ENCODE peak calls at places on chromosomes 6 and 20, in five cellular contexts. G is upper lobe of right lung, J is transverse colon, O is fibroblast of lung, B is thoracic aorta. X is an unnamed sample.

GRCh38 chr6:122647765-122648164 is 37.6 kb downstream of the PKIB start:
- DNase-seq in B (no peak), O (peak; percentile 46), G (no peak), J (no peak), X (no peak)

GRCh38 chr20:32017711-32018251 is 7.5 kb downstream of the CCM2L start:
- DNase-seq in J (peak; percentile 54), B (no peak), O (no peak), G (peak; percentile 78), X (peak; percentile 21)

GRCh38 chr20:44572551-44573500 is 9.6 kb upstream of the PKIG start:
- DNase-seq in G (no peak), J (peak; percentile 24), O (peak; percentile 94), B (no peak), X (no peak)

GRCh38 chr6:169801396-169802160 is 50.2 kb downstream of the ERMARD start:
- DNase-seq in G (no peak), J (no peak), O (no peak), B (no peak), X (no peak)

GRCh38 chr6:45479834-45480696 is 102.3 kb upstream of the SUPT3H start:
- DNase-seq in O (peak; percentile 81), J (no peak), B (no peak), G (no peak), X (no peak)

GRCh38 chr20:9518776-9519175 is 4.4 kb downstream of the LAMP5 start:
- DNase-seq in O (no peak), B (no peak), J (no peak), G (no peak), X (no peak)

GRCh38 chr6:142361765-142362540 is 60.1 kb downstream of the ADGRG6 start:
- DNase-seq in O (peak; percentile 74), J (no peak), G (no peak), B (no peak), X (no peak)

GRCh38 chr20:33650111-33650752 is 11.9 kb upstream of the C20orf144 start:
- DNase-seq in J (no peak), O (no peak), G (no peak), B (no peak), X (no peak)

GRCh38 chr6:167933847-167934246 is 63.6 kb upstream of the KIF25 start:
- DNase-seq in O (no peak), J (no peak), G (no peak), B (no peak), X (no peak)

GRCh38 chr6:55023231-55023630 is 151.1 kb upstream of the HCRTR2 start:
- DNase-seq in O (no peak), J (no peak), G (no peak), B (no peak), X (no peak)

GRCh38 chr20:4026093-4026601 is 10.8 kb upstream of the RNF24 start:
- DNase-seq in J (no peak), B (no peak), G (no peak), O (peak; percentile 84), X (no peak)

GRCh38 chr6:46044876-46045617 is 29.4 kb upstream of the CLIC5 start:
- DNase-seq in G (no peak), J (no peak), O (peak; percentile 89), B (peak; percentile 24), X (no peak)

GRCh38 chr6:8529250-8529649 is 93.9 kb upstream of the SLC35B3 start:
- DNase-seq in G (no peak), O (no peak), B (no peak), J (no peak), X (no peak)

GRCh38 chr6:138590796-138591709 is 91.8 kb upstream of the NHSL1 start:
- DNase-seq in J (peak; percentile 74), B (no peak), O (peak; percentile 64), G (no peak), X (no peak)

GRCh38 chr20:31806564-31807355 is 12.4 kb upstream of the MYLK2 start:
- DNase-seq in O (peak; percentile 37), B (no peak), G (no peak), J (no peak), X (no peak)

GRCh38 chr6:42136508-42137191 is 5.8 kb downstream of the C6orf132 start:
- DNase-seq in B (no peak), O (peak; percentile 91), G (no peak), J (peak; percentile 40), X (peak; percentile 15)

GRCh38 chr6:85347787-85348186 is 102.1 kb upstream of the NT5E start:
- DNase-seq in B (no peak), J (no peak), G (no peak), O (no peak), X (no peak)

GRCh38 chr20:25249198-25249931 is 1.5 kb downstream of the PYGB start:
- DNase-seq in J (peak; percentile 2), O (peak; percentile 25), G (no peak), B (no peak), X (no peak)
- TF ChIP-seq CTCF in J (no peak), O (peak; percentile 3), G (no peak), B (no peak), X (no peak)

GRCh38 chr20:40980828-40981310 is 47.8 kb upstream of the TOP1 start:
- DNase-seq in B (no peak), J (no peak), G (no peak), O (no peak), X (no peak)

GRCh38 chr20:40979247-40979646 is 49.4 kb upstream of the TOP1 start:
- DNase-seq in O (no peak), J (no peak), G (no peak), B (no peak), X (no peak)

GRCh38 chr20:40982415-40983145 is 46.0 kb upstream of the TOP1 start:
- DNase-seq in J (no peak), G (no peak), O (no peak), B (no peak), X (no peak)

GRCh38 chr20:40978761-40979160 is 49.9 kb upstream of the TOP1 start:
- DNase-seq in G (no peak), B (no peak), O (no peak), J (no peak), X (no peak)

DNA sequence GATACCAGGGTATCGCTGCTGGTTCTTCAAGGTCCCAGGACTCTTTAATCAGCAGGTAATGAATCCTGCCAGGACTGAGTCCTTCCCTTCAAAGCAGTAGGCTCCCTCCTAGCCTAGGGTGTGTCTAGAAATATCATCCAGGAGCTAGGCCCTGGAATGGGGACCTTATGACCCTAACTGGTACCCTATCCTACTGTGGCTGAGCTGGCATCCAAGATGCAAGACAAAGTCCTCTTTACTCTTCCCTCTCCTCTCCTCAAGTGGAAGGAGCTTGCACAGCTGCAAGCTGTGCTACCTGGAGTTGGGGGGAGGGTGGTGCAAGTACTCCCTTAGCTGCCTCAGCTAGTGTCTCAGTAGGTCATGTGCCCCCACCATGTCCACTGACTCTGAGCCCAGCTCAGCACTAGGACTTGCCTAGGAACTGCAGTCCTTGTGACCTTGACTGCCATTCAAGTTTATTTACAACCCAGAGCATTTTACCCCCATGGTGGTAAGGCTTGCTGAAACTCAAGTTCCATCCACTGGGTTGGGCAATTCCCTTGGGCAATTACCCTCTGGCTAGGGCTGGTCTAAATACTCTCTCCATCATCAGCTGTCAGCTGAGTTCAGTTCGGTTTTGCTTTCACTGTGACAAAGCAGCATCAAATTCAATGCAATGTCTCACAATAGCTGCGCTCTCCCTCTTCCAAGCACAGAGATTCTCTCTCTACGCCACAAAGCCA is 48.4 kb upstream of the TOP1 start:
- DNase-seq in O (no peak), B (no peak), G (no peak), J (no peak), X (no peak)
- H3K27ac ChIP-seq in O (no peak overlapping the region), B (no peak overlapping the region), G (no peak overlapping the region), J (no peak overlapping the region), X (no peak overlapping the region)

GRCh38 chr20:59632426-59633113 is 28.2 kb downstream of the PHACTR3 start:
- DNase-seq in O (no peak), B (no peak), G (no peak), J (no peak), X (no peak)

GRCh38 chr20:59633646-59634045 is 29.3 kb downstream of the PHACTR3 start:
- DNase-seq in G (no peak), B (no peak), J (no peak), O (no peak), X (no peak)

GRCh38 chr20:59631751-59632380 is 27.5 kb downstream of the PHACTR3 start:
- DNase-seq in G (no peak), B (no peak), O (no peak), J (no peak), X (no peak)

GRCh38 chr20:59636791-59637370 is 32.5 kb downstream of the PHACTR3 start:
- DNase-seq in J (no peak), O (no peak), B (no peak), G (no peak), X (no peak)

GRCh38 chr20:59634435-59635005 is 30.2 kb downstream of the PHACTR3 start:
- DNase-seq in O (no peak), G (no peak), B (no peak), J (no peak), X (no peak)
- TF ChIP-seq CTCF in O (no peak), G (no peak), B (no peak), J (no peak), X (no peak)

GRCh38 chr6:80005406-80005805 is 957 bp downstream of the TTK start:
- DNase-seq in O (no peak), B (no peak), J (no peak), G (no peak), X (no peak)
- H3K27ac ChIP-seq in O (no peak overlapping the region), B (no peak overlapping the region), J (no peak overlapping the region), G (no peak overlapping the region), X (no peak overlapping the region)

GRCh38 chr6:154709621-154710020 is 23.6 kb upstream of the SCAF8 start:
- DNase-seq in O (no peak), G (no peak), B (no peak), J (no peak), X (no peak)

GRCh38 chr6:154706389-154706788 is 26.8 kb upstream of the SCAF8 start:
- DNase-seq in G (no peak), O (no peak), J (no peak), B (no peak), X (no peak)

GRCh38 chr6:154710689-154711088 is 22.5 kb upstream of the SCAF8 start:
- DNase-seq in O (no peak), J (no peak), B (no peak), G (no peak), X (no peak)

GRCh38 chr6:154703094-154703493 is 30.1 kb upstream of the SCAF8 start:
- DNase-seq in J (no peak), B (no peak), O (no peak), G (no peak), X (no peak)

DNA sequence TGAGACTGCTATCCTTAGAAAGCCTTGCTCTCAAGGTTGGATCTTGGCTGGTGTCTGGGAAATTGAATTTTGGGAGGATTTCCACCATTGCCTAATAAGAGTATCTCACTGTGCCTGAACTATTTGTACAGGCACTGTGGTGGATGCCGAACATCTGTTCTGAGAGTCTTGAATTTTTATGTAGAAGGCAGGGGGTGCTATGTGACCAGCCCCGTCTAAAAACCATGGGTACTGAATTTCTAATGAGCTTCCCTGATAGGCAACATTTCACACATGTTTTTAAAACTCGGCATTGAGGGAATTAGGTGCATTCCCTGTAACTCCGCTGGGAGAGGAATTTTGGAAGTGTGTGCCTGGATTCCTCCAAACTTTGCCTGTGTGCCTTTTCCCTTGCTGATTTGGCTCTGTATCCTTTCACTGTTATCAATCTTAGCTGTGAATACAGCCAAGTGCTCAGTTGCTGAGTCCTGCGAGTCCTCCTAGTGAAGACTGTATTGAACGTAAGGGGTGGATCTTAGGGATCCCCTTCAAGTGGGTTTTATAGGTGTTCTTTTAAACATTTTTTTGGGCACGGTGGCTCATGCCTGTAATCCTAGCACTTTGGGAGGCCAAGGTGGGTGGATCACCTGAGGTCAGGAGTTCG is 27.6 kb upstream of the SCAF8 start:
- DNase-seq in G (no peak), B (no peak), J (no peak), O (no peak), X (no peak)
- TF ChIP-seq CTCF in G (no peak), B (no peak), J (no peak), O (no peak), X (no peak)